ENCODE peak calls at places on chromosome 5, in five cellular contexts. P, G, E, R and W are unnamed samples. For H3K4me1, the result is how much of the 10 kb centered on the place peaks cover.

GRCh38 chr5:4275232-4275631 is 679.6 kb downstream of the IRX1 start:
- DNase-seq in G (no peak), E (no peak), R (no peak), P (no peak), W (no peak)

GRCh38 chr5:139666551-139666950 is 18.4 kb downstream of the CXXC5 start:
- DNase-seq in R (no peak), E (no peak), G (no peak), P (no peak), W (no peak)

GRCh38 chr5:114634517-114634916 is 272.6 kb downstream of the KCNN2 start:
- DNase-seq in R (no peak), P (no peak), G (no peak), E (no peak), W (no peak)

GRCh38 chr5:172443441-172444109 is 10.8 kb downstream of the SH3PXD2B start:
- DNase-seq in G (peak), P (peak), R (peak), E (no peak), W (no peak)

GRCh38 chr5:1881731-1882336 is 891 bp downstream of the IRX4 start:
- DNase-seq in G (no peak), E (no peak), R (no peak), P (no peak), W (no peak)

GRCh38 chr5:74327339-74327685 is 313.2 kb downstream of the ENC1 start:
- DNase-seq in G (no peak), R (no peak), P (no peak), E (no peak), W (no peak)

GRCh38 chr5:179774442-179774841 is 19.3 kb upstream of the LTC4S start:
- DNase-seq in P (no peak), E (no peak), R (no peak), G (no peak), W (no peak)

GRCh38 chr5:68365894-68366293 is 150.3 kb downstream of the PIK3R1 start:
- DNase-seq in P (no peak), R (no peak), G (no peak), E (no peak), W (no peak)

GRCh38 chr5:140240987-140241706 is 61.8 kb downstream of the PFDN1 start:
- DNase-seq in P (peak), G (peak), E (no peak), R (peak), W (peak)

GRCh38 chr5:84518862-84519261 is 134.2 kb upstream of the EDIL3 start:
- DNase-seq in R (no peak), P (no peak), E (no peak), G (no peak), W (no peak)

GRCh38 chr5:93894471-93895354 is 153.3 kb upstream of the POU5F2 start:
- DNase-seq in E (no peak), R (no peak), G (no peak), P (no peak), W (peak)

GRCh38 chr5:10559883-10560282 is 4.0 kb upstream of the ANKRD33B start:
- DNase-seq in E (no peak), P (no peak), G (no peak), R (no peak), W (no peak)
- H3K4me1 ChIP-seq in E (under half), P (under half), G (under half), R (under half), W (under half)

GRCh38 chr5:86011937-86012336 is 605.8 kb upstream of the COX7C start:
- DNase-seq in R (no peak), E (no peak), G (no peak), P (no peak), W (no peak)
- H3K4me1 ChIP-seq in R (under half), E (under half), G (under half), P (under half), W (under half)

GRCh38 chr5:59257488-59258400 is 635.8 kb downstream of the PDE4D start:
- DNase-seq in E (no peak), G (no peak), R (no peak), P (no peak), W (no peak)
- H3K4me1 ChIP-seq in E (under half), G (under half), R (under half), P (half or more), W (under half)

GRCh38 chr5:136166909-136167308 is 26.1 kb downstream of the SMIM32 start:
- DNase-seq in G (no peak), P (no peak), R (no peak), E (no peak), W (no peak)

GRCh38 chr5:136164226-136164625 is 28.7 kb downstream of the SMIM32 start:
- DNase-seq in E (no peak), P (no peak), G (no peak), R (no peak), W (no peak)

GRCh38 chr5:136174021-136174659 is 18.8 kb downstream of the SMIM32 start:
- DNase-seq in R (no peak), G (no peak), E (no peak), P (no peak), W (no peak)

DNA sequence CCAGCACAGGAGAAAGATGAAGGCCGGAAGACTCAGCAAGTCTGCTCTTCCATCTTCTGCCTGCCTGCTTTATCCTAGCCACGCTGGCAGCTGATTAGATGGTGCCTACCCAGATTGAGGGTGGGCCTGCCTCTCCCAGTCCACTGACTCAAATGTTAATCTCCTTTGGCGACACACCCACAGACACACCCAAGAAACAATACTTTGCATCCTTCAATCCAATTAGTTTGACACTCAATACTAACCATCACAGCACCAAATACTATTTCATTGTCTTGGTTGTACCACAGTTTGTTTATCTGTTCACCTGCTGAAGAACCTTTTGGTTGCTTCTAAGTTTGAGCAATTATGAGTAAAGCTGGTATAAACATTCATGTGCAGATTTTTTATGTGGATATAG is 23.7 kb downstream of the SMIM32 start:
- DNase-seq in E (no peak), R (no peak), G (no peak), P (no peak), W (no peak)
- H3K4me1 ChIP-seq in E (under half), R (under half), G (under half), P (under half), W (under half)

GRCh38 chr5:159199225-159199624 is 10.1 kb downstream of the RNF145 start:
- DNase-seq in G (no peak), P (no peak), E (no peak), R (no peak), W (no peak)

GRCh38 chr5:159198063-159199036 is 11.0 kb downstream of the RNF145 start:
- DNase-seq in E (no peak), G (no peak), P (no peak), R (no peak), W (no peak)

GRCh38 chr5:159199780-159200179 is 9.6 kb downstream of the RNF145 start:
- DNase-seq in P (no peak), E (no peak), R (no peak), G (no peak), W (no peak)

GRCh38 chr5:159203351-159203750 is 6.0 kb downstream of the RNF145 start:
- DNase-seq in G (no peak), E (no peak), P (no peak), R (no peak), W (no peak)

GRCh38 chr5:159202151-159202550 is 7.2 kb downstream of the RNF145 start:
- DNase-seq in E (no peak), R (no peak), G (no peak), P (no peak), W (no peak)
- H3K4me1 ChIP-seq in E (under half), R (under half), G (under half), P (half or more), W (under half)

DNA sequence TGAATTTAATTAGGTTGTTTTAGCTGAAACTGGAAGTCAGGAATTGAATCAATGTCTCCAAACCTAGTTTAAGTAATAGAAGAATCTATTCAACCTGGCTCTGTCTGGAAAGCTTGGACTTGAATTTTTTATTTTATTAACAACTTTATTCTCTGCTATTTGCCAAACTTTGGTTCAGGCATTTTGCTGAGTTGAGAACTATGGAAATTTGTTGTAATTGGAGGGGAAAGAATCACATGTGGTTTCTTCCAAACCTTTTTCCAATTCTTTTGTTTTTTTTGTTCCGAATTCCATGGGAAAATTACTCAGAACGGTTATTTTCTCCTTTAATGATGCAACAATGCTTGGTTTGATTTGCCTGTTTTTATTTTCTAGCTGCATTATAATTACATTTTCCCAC is 98.2 kb upstream of the RPS23 start:
- DNase-seq in G (no peak), R (no peak), P (no peak), E (no peak), W (no peak)
- H3K4me1 ChIP-seq in G (under half), R (under half), P (under half), E (under half), W (under half)

DNA sequence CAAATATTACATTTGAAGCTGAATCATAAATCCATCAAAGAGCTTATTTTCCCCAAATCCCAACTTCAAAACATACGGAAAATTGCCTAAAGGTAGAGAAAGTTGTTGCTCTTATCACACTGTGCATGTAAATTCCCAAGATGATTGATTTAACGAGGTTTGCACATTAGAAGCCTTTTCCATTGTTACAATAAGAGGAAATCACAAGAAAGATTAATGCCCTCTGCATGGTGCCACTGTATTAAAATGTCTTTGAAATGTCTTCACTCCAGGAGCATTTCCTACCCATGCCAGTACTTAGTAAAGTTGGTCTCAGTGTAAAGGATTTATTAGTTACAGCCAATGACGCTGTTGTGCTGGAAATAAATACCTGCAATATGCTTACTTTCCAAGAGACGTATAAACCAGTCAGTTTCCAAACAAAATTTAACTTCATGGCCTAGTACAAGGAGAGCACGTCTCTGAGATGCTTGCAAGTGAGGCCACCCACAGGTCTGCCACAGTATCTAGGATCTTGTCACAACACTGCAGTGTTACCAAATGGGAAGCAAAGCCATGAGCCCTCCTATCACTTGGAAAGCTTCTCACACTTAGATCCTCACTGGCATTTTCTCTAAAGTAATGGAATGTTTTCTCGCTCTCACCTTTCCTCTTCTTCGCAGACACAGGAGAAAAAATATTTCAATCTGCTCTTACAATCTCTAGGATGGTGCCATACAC is 112.4 kb downstream of the CETN3 start:
- DNase-seq in E (no peak), P (no peak), G (no peak), R (no peak), W (no peak)
- H3K4me1 ChIP-seq in E (under half), P (under half), G (under half), R (under half), W (under half)